ENCODE peak calls at places on chromosome 10, in six cellular contexts. One of them, this sample, is unnamed. For H3K9me2, the result is how much of the 10 kb centered on the place peaks cover.

GRCh38 chr10:63084690-63085377 is 48.3 kb upstream of the NRBF2 start:
- DNase-seq in GM23248: peak
- DNase-seq in MM.1S: no peak
- DNase-seq in PC-3: no peak
- DNase-seq in OCI-LY7: no peak
- DNase-seq in SK-N-SH: no peak
- DNase-seq in this sample: no peak

GRCh38 chr10:71399946-71400345 is 3.2 kb downstream of the CDH23 start:
- DNase-seq in GM23248: no peak
- DNase-seq in MM.1S: no peak
- DNase-seq in PC-3: no peak
- DNase-seq in OCI-LY7: no peak
- DNase-seq in SK-N-SH: no peak
- DNase-seq in this sample: no peak

GRCh38 chr10:35486297-35486991 is 118.7 kb upstream of the GJD4 start:
- DNase-seq in GM23248: no peak
- DNase-seq in MM.1S: no peak
- DNase-seq in PC-3: no peak
- DNase-seq in OCI-LY7: no peak
- DNase-seq in SK-N-SH: no peak
- DNase-seq in this sample: no peak

GRCh38 chr10:75211007-75211735 is 575 bp downstream of the VDAC2 start:
- DNase-seq in GM23248: peak
- DNase-seq in MM.1S: peak
- DNase-seq in PC-3: peak
- DNase-seq in OCI-LY7: peak
- DNase-seq in SK-N-SH: peak
- DNase-seq in this sample: peak

GRCh38 chr10:59383908-59384307 is 21.6 kb upstream of the FAM13C start:
- DNase-seq in GM23248: no peak
- DNase-seq in MM.1S: no peak
- DNase-seq in PC-3: no peak
- DNase-seq in OCI-LY7: no peak
- DNase-seq in SK-N-SH: no peak
- DNase-seq in this sample: no peak

GRCh38 chr10:97713351-97713827 is at the start of gene MARVELD1:
- DNase-seq in GM23248: peak
- DNase-seq in MM.1S: no peak
- DNase-seq in PC-3: peak
- DNase-seq in OCI-LY7: no peak
- DNase-seq in SK-N-SH: peak
- DNase-seq in this sample: no peak

GRCh38 chr10:22325272-22325947 is 4.5 kb downstream of the BMI1 start:
- DNase-seq in GM23248: peak
- DNase-seq in MM.1S: peak
- DNase-seq in PC-3: peak
- DNase-seq in OCI-LY7: peak
- DNase-seq in SK-N-SH: peak
- DNase-seq in this sample: peak

GRCh38 chr10:101141622-101142532 is 10.8 kb downstream of the TLX1 start:
- DNase-seq in GM23248: peak
- DNase-seq in MM.1S: peak
- DNase-seq in PC-3: peak
- DNase-seq in OCI-LY7: peak
- DNase-seq in SK-N-SH: peak
- DNase-seq in this sample: peak

GRCh38 chr10:22252801-22253577 is 35.2 kb upstream of the EBLN1 start:
- DNase-seq in GM23248: peak
- DNase-seq in MM.1S: peak
- DNase-seq in PC-3: no peak
- DNase-seq in OCI-LY7: no peak
- DNase-seq in SK-N-SH: no peak
- DNase-seq in this sample: no peak

GRCh38 chr10:122828716-122829255 is 16.9 kb downstream of the CUZD1 start:
- DNase-seq in GM23248: no peak
- DNase-seq in MM.1S: no peak
- DNase-seq in PC-3: no peak
- DNase-seq in OCI-LY7: no peak
- DNase-seq in SK-N-SH: no peak
- DNase-seq in this sample: no peak

GRCh38 chr10:71975087-71975890 is 11.1 kb downstream of the CHST3 start:
- DNase-seq in GM23248: peak
- DNase-seq in MM.1S: no peak
- DNase-seq in PC-3: peak
- DNase-seq in OCI-LY7: no peak
- DNase-seq in SK-N-SH: no peak
- DNase-seq in this sample: no peak

GRCh38 chr10:130395248-130395936 is 259.2 kb downstream of the GLRX3 start:
- DNase-seq in GM23248: no peak
- DNase-seq in MM.1S: no peak
- DNase-seq in PC-3: no peak
- DNase-seq in OCI-LY7: no peak
- DNase-seq in SK-N-SH: no peak
- DNase-seq in this sample: no peak

GRCh38 chr10:4345842-4346241 is 480.2 kb upstream of the AKR1E2 start:
- DNase-seq in GM23248: peak
- DNase-seq in MM.1S: no peak
- DNase-seq in PC-3: no peak
- DNase-seq in OCI-LY7: no peak
- DNase-seq in SK-N-SH: no peak
- DNase-seq in this sample: no peak

GRCh38 chr10:1166101-1166827 is 110.1 kb downstream of the WDR37 start:
- DNase-seq in GM23248: no peak
- DNase-seq in MM.1S: no peak
- DNase-seq in PC-3: no peak
- DNase-seq in OCI-LY7: no peak
- DNase-seq in SK-N-SH: no peak
- DNase-seq in this sample: no peak

GRCh38 chr10:43353495-43354324 is 17.7 kb upstream of the FXYD4 start:
- DNase-seq in GM23248: no peak
- DNase-seq in MM.1S: no peak
- DNase-seq in PC-3: peak
- DNase-seq in OCI-LY7: no peak
- DNase-seq in SK-N-SH: no peak
- DNase-seq in this sample: no peak

GRCh38 chr10:14673189-14673947 is 101.3 kb downstream of the FAM107B start:
- DNase-seq in GM23248: peak
- DNase-seq in MM.1S: no peak
- DNase-seq in PC-3: no peak
- DNase-seq in OCI-LY7: no peak
- DNase-seq in SK-N-SH: peak
- DNase-seq in this sample: no peak

GRCh38 chr10:43262043-43262901 is 4.6 kb downstream of the RASGEF1A start:
- DNase-seq in GM23248: no peak
- DNase-seq in MM.1S: no peak
- DNase-seq in PC-3: no peak
- DNase-seq in OCI-LY7: no peak
- DNase-seq in SK-N-SH: peak
- DNase-seq in this sample: peak

GRCh38 chr10:29947701-29948060 is 111.7 kb downstream of the JCAD start:
- DNase-seq in GM23248: no peak
- DNase-seq in MM.1S: no peak
- DNase-seq in PC-3: peak
- DNase-seq in OCI-LY7: no peak
- DNase-seq in SK-N-SH: no peak
- DNase-seq in this sample: no peak
- H3K27ac ChIP-seq in GM23248: no peak
- H3K27ac ChIP-seq in MM.1S: no peak
- H3K27ac ChIP-seq in PC-3: peak
- H3K27ac ChIP-seq in OCI-LY7: no peak
- H3K27ac ChIP-seq in SK-N-SH: peak
- H3K27ac ChIP-seq in this sample: no peak

GRCh38 chr10:28429573-28430216 is 103.2 kb upstream of the WAC start:
- DNase-seq in GM23248: no peak
- DNase-seq in MM.1S: no peak
- DNase-seq in PC-3: peak
- DNase-seq in OCI-LY7: no peak
- DNase-seq in SK-N-SH: no peak
- DNase-seq in this sample: peak
- H3K9me2 ChIP-seq in GM23248: under half
- H3K9me2 ChIP-seq in MM.1S: under half
- H3K9me2 ChIP-seq in PC-3: under half
- H3K9me2 ChIP-seq in OCI-LY7: under half
- H3K9me2 ChIP-seq in SK-N-SH: under half
- H3K9me2 ChIP-seq in this sample: under half

DNA sequence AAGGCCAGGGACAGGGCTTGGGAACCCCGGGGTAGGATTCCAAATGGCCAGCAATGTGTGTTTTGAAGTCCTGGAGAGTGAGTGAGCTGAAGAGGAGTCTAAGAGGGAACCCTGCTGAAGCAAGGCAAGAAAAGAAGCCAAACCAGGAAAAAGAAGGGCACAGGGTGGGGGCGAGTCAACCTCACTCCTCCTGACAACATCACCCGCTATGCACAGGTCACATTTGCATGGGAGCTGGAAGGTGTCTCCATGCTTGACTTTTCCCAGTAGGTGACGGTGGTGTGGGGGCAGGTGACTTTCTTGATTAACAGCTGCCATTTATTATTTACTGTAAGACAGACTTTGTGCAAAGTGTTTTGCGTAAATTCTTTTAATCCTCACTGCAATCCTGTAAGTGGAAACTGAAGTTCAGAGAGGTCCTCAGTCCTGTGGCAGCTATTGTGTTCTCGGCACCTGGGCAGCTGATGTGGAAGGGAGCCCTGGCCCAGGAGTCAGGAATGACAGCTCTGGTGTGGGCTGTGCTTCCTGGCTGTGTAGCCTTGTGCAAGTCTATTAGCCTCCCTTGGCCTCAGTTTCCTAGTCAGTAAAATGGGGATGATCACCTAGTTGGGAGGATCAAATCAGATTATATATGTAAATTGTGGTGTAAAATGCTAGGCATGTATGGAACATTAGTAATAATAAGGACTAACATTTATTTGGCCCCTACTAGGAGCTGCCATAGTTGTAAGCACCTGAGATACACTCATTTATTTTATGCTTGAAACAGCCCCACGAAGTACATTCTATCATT is 90.9 kb downstream of the SH3PXD2A start:
- DNase-seq in GM23248: no peak
- DNase-seq in MM.1S: no peak
- DNase-seq in PC-3: no peak
- DNase-seq in OCI-LY7: no peak
- DNase-seq in SK-N-SH: no peak
- DNase-seq in this sample: no peak
- H3K27ac ChIP-seq in GM23248: no peak
- H3K27ac ChIP-seq in MM.1S: no peak
- H3K27ac ChIP-seq in PC-3: no peak
- H3K27ac ChIP-seq in OCI-LY7: peak
- H3K27ac ChIP-seq in SK-N-SH: no peak
- H3K27ac ChIP-seq in this sample: no peak

GRCh38 chr10:32927750-32928149 is 30.3 kb downstream of the ITGB1 start:
- DNase-seq in GM23248: no peak
- DNase-seq in MM.1S: no peak
- DNase-seq in PC-3: no peak
- DNase-seq in OCI-LY7: no peak
- DNase-seq in SK-N-SH: no peak
- DNase-seq in this sample: no peak

GRCh38 chr10:32932330-32932729 is 25.7 kb downstream of the ITGB1 start:
- DNase-seq in GM23248: no peak
- DNase-seq in MM.1S: no peak
- DNase-seq in PC-3: no peak
- DNase-seq in OCI-LY7: no peak
- DNase-seq in SK-N-SH: no peak
- DNase-seq in this sample: no peak

GRCh38 chr10:32929634-32930033 is 28.4 kb downstream of the ITGB1 start:
- DNase-seq in GM23248: no peak
- DNase-seq in MM.1S: no peak
- DNase-seq in PC-3: peak
- DNase-seq in OCI-LY7: no peak
- DNase-seq in SK-N-SH: no peak
- DNase-seq in this sample: no peak

GRCh38 chr10:32931593-32931992 is 26.4 kb downstream of the ITGB1 start:
- DNase-seq in GM23248: no peak
- DNase-seq in MM.1S: peak
- DNase-seq in PC-3: no peak
- DNase-seq in OCI-LY7: no peak
- DNase-seq in SK-N-SH: no peak
- DNase-seq in this sample: no peak
- H3K9me2 ChIP-seq in GM23248: under half
- H3K9me2 ChIP-seq in MM.1S: under half
- H3K9me2 ChIP-seq in PC-3: under half
- H3K9me2 ChIP-seq in OCI-LY7: under half
- H3K9me2 ChIP-seq in SK-N-SH: under half
- H3K9me2 ChIP-seq in this sample: under half

DNA sequence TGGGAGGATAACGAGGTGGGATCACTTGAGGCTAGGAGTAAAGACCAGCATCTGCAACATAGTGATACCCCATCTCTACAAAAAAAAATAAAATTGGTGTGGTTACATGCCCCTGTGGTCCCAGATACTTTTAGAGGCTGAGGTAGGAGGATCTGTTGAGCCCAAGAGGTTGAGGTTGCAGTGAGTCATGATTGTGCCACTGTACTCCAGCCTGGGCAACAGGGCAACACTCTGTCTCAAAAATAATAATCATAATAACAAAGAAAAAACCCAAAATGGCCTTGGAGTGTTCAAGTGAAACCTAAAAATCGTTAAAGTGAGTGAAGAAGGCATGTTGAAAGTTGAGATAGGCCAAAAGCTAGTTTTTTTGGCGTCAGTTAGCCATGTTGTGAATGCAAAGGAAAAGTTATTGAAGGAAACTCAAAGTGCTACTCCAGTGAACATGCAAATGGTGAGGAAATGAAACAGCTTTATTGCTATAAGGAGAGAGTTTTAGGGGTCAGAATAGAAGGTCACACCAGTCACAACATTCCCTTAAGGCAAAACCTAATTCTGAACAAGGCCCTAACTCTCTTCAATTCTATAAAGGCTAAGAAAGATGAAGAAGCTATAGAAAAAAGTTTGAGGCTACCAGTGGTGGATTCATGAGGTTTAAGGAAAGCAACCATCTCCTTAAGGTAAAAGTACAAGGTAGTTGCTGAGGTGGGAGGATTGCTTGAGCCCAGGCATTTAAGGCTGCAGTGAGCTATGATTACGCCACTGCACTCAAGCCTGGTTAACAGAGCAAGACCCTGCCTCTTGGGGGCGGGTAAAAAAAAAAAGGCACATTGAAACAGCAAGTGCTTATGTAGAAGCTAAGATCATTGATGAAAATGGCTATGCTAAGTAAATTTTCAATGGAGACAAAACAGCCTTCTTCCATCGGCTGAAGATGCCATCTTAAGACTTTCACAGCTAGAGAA is 45.4 kb upstream of the STOX1 start:
- DNase-seq in GM23248: no peak
- DNase-seq in MM.1S: no peak
- DNase-seq in PC-3: no peak
- DNase-seq in OCI-LY7: peak
- DNase-seq in SK-N-SH: no peak
- DNase-seq in this sample: peak
- H3K27ac ChIP-seq in GM23248: no peak
- H3K27ac ChIP-seq in MM.1S: no peak
- H3K27ac ChIP-seq in PC-3: no peak
- H3K27ac ChIP-seq in OCI-LY7: peak
- H3K27ac ChIP-seq in SK-N-SH: no peak
- H3K27ac ChIP-seq in this sample: peak